ENCODE peak calls at places on chromosome 15, in seven cellular contexts. One of them, this sample, is unnamed.

GRCh38 chr15:74402873-74403589 is 30.7 kb downstream of the SEMA7A start:
- DNase-seq in CD8-positive, alpha-beta T cell: peak
- DNase-seq in foreskin fibroblast: no peak
- DNase-seq in endothelial cell: no peak
- DNase-seq in cardiac muscle cell: no peak
- DNase-seq in natural killer cell: peak
- DNase-seq in A549: no peak
- DNase-seq in this sample: no peak

GRCh38 chr15:81271761-81272644 is 51.9 kb downstream of the STARD5 start:
- DNase-seq in A549: no peak
- DNase-seq in foreskin fibroblast: no peak
- DNase-seq in endothelial cell: no peak
- DNase-seq in CD8-positive, alpha-beta T cell: no peak
- DNase-seq in natural killer cell: no peak
- DNase-seq in cardiac muscle cell: no peak
- DNase-seq in this sample: no peak

GRCh38 chr15:38127306-38127731 is 125.3 kb upstream of the SPRED1 start:
- DNase-seq in endothelial cell: no peak
- DNase-seq in foreskin fibroblast: peak
- DNase-seq in CD8-positive, alpha-beta T cell: no peak
- DNase-seq in cardiac muscle cell: peak
- DNase-seq in A549: peak
- DNase-seq in natural killer cell: no peak
- DNase-seq in this sample: no peak

GRCh38 chr15:47756872-47757271 is 39.6 kb downstream of the SEMA6D start:
- DNase-seq in natural killer cell: no peak
- DNase-seq in endothelial cell: no peak
- DNase-seq in A549: no peak
- DNase-seq in foreskin fibroblast: peak
- DNase-seq in cardiac muscle cell: peak
- DNase-seq in CD8-positive, alpha-beta T cell: no peak
- DNase-seq in this sample: no peak

GRCh38 chr15:96296264-96296663 is 34.2 kb upstream of the NR2F2 start:
- DNase-seq in CD8-positive, alpha-beta T cell: no peak
- DNase-seq in cardiac muscle cell: peak
- DNase-seq in foreskin fibroblast: no peak
- DNase-seq in endothelial cell: no peak
- DNase-seq in natural killer cell: no peak
- DNase-seq in A549: no peak
- DNase-seq in this sample: no peak

GRCh38 chr15:41730543-41730942 is 43.7 kb upstream of the MAPKBP1 start:
- DNase-seq in cardiac muscle cell: no peak
- DNase-seq in CD8-positive, alpha-beta T cell: no peak
- DNase-seq in A549: no peak
- DNase-seq in endothelial cell: no peak
- DNase-seq in foreskin fibroblast: no peak
- DNase-seq in natural killer cell: no peak
- DNase-seq in this sample: no peak

GRCh38 chr15:73002509-73002908 is 49.8 kb upstream of the NEO1 start:
- DNase-seq in CD8-positive, alpha-beta T cell: no peak
- DNase-seq in natural killer cell: no peak
- DNase-seq in cardiac muscle cell: no peak
- DNase-seq in endothelial cell: no peak
- DNase-seq in A549: no peak
- DNase-seq in foreskin fibroblast: peak
- DNase-seq in this sample: no peak

GRCh38 chr15:57251308-57251707 is 125.0 kb upstream of the CGNL1 start:
- DNase-seq in A549: no peak
- DNase-seq in cardiac muscle cell: no peak
- DNase-seq in CD8-positive, alpha-beta T cell: no peak
- DNase-seq in endothelial cell: no peak
- DNase-seq in natural killer cell: no peak
- DNase-seq in foreskin fibroblast: peak
- DNase-seq in this sample: no peak

GRCh38 chr15:92097473-92098178 is 244.1 kb downstream of the SLCO3A1 start:
- DNase-seq in natural killer cell: peak
- DNase-seq in cardiac muscle cell: peak
- DNase-seq in CD8-positive, alpha-beta T cell: peak
- DNase-seq in foreskin fibroblast: peak
- DNase-seq in A549: peak
- DNase-seq in endothelial cell: peak
- DNase-seq in this sample: no peak

GRCh38 chr15:22827125-22827524 is 11.3 kb upstream of the NIPA2 start:
- DNase-seq in A549: no peak
- DNase-seq in cardiac muscle cell: no peak
- DNase-seq in endothelial cell: no peak
- DNase-seq in CD8-positive, alpha-beta T cell: no peak
- DNase-seq in foreskin fibroblast: no peak
- DNase-seq in natural killer cell: no peak
- DNase-seq in this sample: no peak

GRCh38 chr15:73632670-73633058 is 525 bp downstream of the NPTN start:
- DNase-seq in natural killer cell: no peak
- DNase-seq in endothelial cell: no peak
- DNase-seq in foreskin fibroblast: no peak
- DNase-seq in cardiac muscle cell: no peak
- DNase-seq in A549: no peak
- DNase-seq in CD8-positive, alpha-beta T cell: no peak
- DNase-seq in this sample: no peak

GRCh38 chr15:40618023-40618422 is 24.0 kb downstream of the KNL1 start:
- DNase-seq in A549: no peak
- DNase-seq in cardiac muscle cell: no peak
- DNase-seq in natural killer cell: no peak
- DNase-seq in CD8-positive, alpha-beta T cell: no peak
- DNase-seq in endothelial cell: no peak
- DNase-seq in foreskin fibroblast: no peak
- DNase-seq in this sample: no peak

GRCh38 chr15:43777293-43777819 is 590 bp upstream of the ELL3 start:
- DNase-seq in CD8-positive, alpha-beta T cell: peak
- DNase-seq in A549: peak
- DNase-seq in natural killer cell: peak
- DNase-seq in foreskin fibroblast: peak
- DNase-seq in endothelial cell: peak
- DNase-seq in cardiac muscle cell: peak
- DNase-seq in this sample: peak

GRCh38 chr15:51848811-51849210 is 19.4 kb downstream of the TMOD3 start:
- DNase-seq in A549: no peak
- DNase-seq in foreskin fibroblast: no peak
- DNase-seq in natural killer cell: no peak
- DNase-seq in endothelial cell: no peak
- DNase-seq in cardiac muscle cell: peak
- DNase-seq in CD8-positive, alpha-beta T cell: no peak
- DNase-seq in this sample: no peak

GRCh38 chr15:88179562-88179961 is 77.0 kb downstream of the NTRK3 start:
- DNase-seq in natural killer cell: no peak
- DNase-seq in foreskin fibroblast: no peak
- DNase-seq in endothelial cell: no peak
- DNase-seq in CD8-positive, alpha-beta T cell: no peak
- DNase-seq in A549: no peak
- DNase-seq in cardiac muscle cell: no peak
- DNase-seq in this sample: no peak

GRCh38 chr15:87537295-87537694 is 719.2 kb downstream of the NTRK3 start:
- DNase-seq in CD8-positive, alpha-beta T cell: no peak
- DNase-seq in A549: no peak
- DNase-seq in endothelial cell: no peak
- DNase-seq in foreskin fibroblast: no peak
- DNase-seq in natural killer cell: no peak
- DNase-seq in cardiac muscle cell: no peak
- DNase-seq in this sample: no peak

GRCh38 chr15:75925440-75925839 is 21.8 kb downstream of the FBXO22 start:
- DNase-seq in endothelial cell: no peak
- DNase-seq in A549: no peak
- DNase-seq in foreskin fibroblast: no peak
- DNase-seq in natural killer cell: no peak
- DNase-seq in CD8-positive, alpha-beta T cell: no peak
- DNase-seq in cardiac muscle cell: no peak
- DNase-seq in this sample: no peak

GRCh38 chr15:75924576-75924975 is 20.9 kb downstream of the FBXO22 start:
- DNase-seq in natural killer cell: no peak
- DNase-seq in CD8-positive, alpha-beta T cell: no peak
- DNase-seq in endothelial cell: no peak
- DNase-seq in A549: no peak
- DNase-seq in foreskin fibroblast: no peak
- DNase-seq in cardiac muscle cell: no peak
- DNase-seq in this sample: no peak

GRCh38 chr15:75920079-75920478 is 16.4 kb downstream of the FBXO22 start:
- DNase-seq in A549: no peak
- DNase-seq in foreskin fibroblast: peak
- DNase-seq in endothelial cell: no peak
- DNase-seq in CD8-positive, alpha-beta T cell: no peak
- DNase-seq in natural killer cell: no peak
- DNase-seq in cardiac muscle cell: no peak
- DNase-seq in this sample: no peak

GRCh38 chr15:75923756-75924155 is 20.1 kb downstream of the FBXO22 start:
- DNase-seq in CD8-positive, alpha-beta T cell: no peak
- DNase-seq in foreskin fibroblast: no peak
- DNase-seq in A549: no peak
- DNase-seq in cardiac muscle cell: no peak
- DNase-seq in endothelial cell: no peak
- DNase-seq in natural killer cell: peak
- DNase-seq in this sample: no peak

GRCh38 chr15:75921732-75922703 is 18.3 kb downstream of the FBXO22 start:
- DNase-seq in A549: peak
- DNase-seq in cardiac muscle cell: peak
- DNase-seq in foreskin fibroblast: peak
- DNase-seq in natural killer cell: no peak
- DNase-seq in CD8-positive, alpha-beta T cell: no peak
- DNase-seq in endothelial cell: peak
- DNase-seq in this sample: no peak
- TF ChIP-seq CTCF in A549: peak
- TF ChIP-seq CTCF in cardiac muscle cell: peak
- TF ChIP-seq CTCF in foreskin fibroblast: peak
- TF ChIP-seq CTCF in natural killer cell: no peak
- TF ChIP-seq CTCF in CD8-positive, alpha-beta T cell: no peak
- TF ChIP-seq CTCF in endothelial cell: no peak
- TF ChIP-seq CTCF in this sample: peak

DNA sequence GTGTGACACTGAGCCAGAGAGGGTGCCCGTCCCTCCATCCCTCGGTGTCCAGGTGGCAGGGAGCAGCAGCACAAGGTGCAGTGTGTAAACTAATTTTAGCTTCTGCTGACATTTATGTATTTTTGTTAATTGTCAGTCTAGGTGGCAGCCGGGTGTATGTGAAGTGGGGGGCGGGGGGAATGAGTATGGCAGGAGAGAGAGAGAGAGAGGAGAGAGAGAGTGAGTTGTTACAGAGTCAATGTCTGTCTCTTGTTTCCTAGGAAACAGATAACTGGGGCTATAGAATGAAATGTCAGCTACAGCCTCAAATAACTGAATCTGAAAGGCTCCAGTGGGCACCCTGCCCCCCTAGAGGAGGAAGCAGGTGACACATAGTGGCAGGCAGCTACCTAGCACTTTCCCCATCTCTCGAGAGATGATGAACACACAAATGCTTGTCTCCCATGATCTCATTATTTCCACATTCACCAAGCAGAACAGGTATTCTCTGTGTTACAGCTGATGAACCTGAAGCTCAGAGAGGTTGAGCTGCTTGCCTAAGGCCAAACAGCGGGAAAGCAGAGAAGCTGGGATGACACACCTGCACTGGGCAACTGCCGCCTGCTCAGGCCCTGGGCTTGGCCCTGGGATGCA is 24.7 kb downstream of the RASGRF1 start:
- DNase-seq in cardiac muscle cell: no peak
- DNase-seq in endothelial cell: no peak
- DNase-seq in foreskin fibroblast: no peak
- DNase-seq in CD8-positive, alpha-beta T cell: no peak
- DNase-seq in A549: no peak
- DNase-seq in natural killer cell: no peak
- DNase-seq in this sample: no peak
- TF ChIP-seq CTCF in cardiac muscle cell: no peak
- TF ChIP-seq CTCF in endothelial cell: no peak
- TF ChIP-seq CTCF in foreskin fibroblast: no peak
- TF ChIP-seq CTCF in CD8-positive, alpha-beta T cell: no peak
- TF ChIP-seq CTCF in A549: no peak
- TF ChIP-seq CTCF in natural killer cell: no peak
- TF ChIP-seq CTCF in this sample: no peak

GRCh38 chr15:34650177-34650576 is 66.7 kb upstream of the GOLGA8B start:
- DNase-seq in cardiac muscle cell: peak
- DNase-seq in natural killer cell: no peak
- DNase-seq in foreskin fibroblast: peak
- DNase-seq in A549: no peak
- DNase-seq in CD8-positive, alpha-beta T cell: no peak
- DNase-seq in endothelial cell: no peak
- DNase-seq in this sample: no peak

GRCh38 chr15:34644851-34645250 is 61.4 kb upstream of the GOLGA8B start:
- DNase-seq in natural killer cell: no peak
- DNase-seq in cardiac muscle cell: no peak
- DNase-seq in foreskin fibroblast: peak
- DNase-seq in A549: no peak
- DNase-seq in CD8-positive, alpha-beta T cell: no peak
- DNase-seq in endothelial cell: no peak
- DNase-seq in this sample: no peak

GRCh38 chr15:34651962-34652725 is 68.7 kb upstream of the GOLGA8B start:
- DNase-seq in A549: no peak
- DNase-seq in cardiac muscle cell: no peak
- DNase-seq in CD8-positive, alpha-beta T cell: no peak
- DNase-seq in endothelial cell: no peak
- DNase-seq in natural killer cell: no peak
- DNase-seq in foreskin fibroblast: no peak
- DNase-seq in this sample: no peak

GRCh38 chr15:34647569-34648334 is 64.3 kb upstream of the GOLGA8B start:
- DNase-seq in cardiac muscle cell: peak
- DNase-seq in natural killer cell: no peak
- DNase-seq in A549: no peak
- DNase-seq in foreskin fibroblast: peak
- DNase-seq in endothelial cell: no peak
- DNase-seq in CD8-positive, alpha-beta T cell: no peak
- DNase-seq in this sample: no peak

GRCh38 chr15:34648335-34648631 is 64.8 kb upstream of the GOLGA8B start:
- DNase-seq in natural killer cell: no peak
- DNase-seq in CD8-positive, alpha-beta T cell: no peak
- DNase-seq in cardiac muscle cell: no peak
- DNase-seq in endothelial cell: no peak
- DNase-seq in A549: no peak
- DNase-seq in foreskin fibroblast: no peak
- DNase-seq in this sample: no peak
- TF ChIP-seq CTCF in natural killer cell: no peak
- TF ChIP-seq CTCF in CD8-positive, alpha-beta T cell: no peak
- TF ChIP-seq CTCF in cardiac muscle cell: no peak
- TF ChIP-seq CTCF in endothelial cell: no peak
- TF ChIP-seq CTCF in A549: no peak
- TF ChIP-seq CTCF in foreskin fibroblast: no peak
- TF ChIP-seq CTCF in this sample: no peak

DNA sequence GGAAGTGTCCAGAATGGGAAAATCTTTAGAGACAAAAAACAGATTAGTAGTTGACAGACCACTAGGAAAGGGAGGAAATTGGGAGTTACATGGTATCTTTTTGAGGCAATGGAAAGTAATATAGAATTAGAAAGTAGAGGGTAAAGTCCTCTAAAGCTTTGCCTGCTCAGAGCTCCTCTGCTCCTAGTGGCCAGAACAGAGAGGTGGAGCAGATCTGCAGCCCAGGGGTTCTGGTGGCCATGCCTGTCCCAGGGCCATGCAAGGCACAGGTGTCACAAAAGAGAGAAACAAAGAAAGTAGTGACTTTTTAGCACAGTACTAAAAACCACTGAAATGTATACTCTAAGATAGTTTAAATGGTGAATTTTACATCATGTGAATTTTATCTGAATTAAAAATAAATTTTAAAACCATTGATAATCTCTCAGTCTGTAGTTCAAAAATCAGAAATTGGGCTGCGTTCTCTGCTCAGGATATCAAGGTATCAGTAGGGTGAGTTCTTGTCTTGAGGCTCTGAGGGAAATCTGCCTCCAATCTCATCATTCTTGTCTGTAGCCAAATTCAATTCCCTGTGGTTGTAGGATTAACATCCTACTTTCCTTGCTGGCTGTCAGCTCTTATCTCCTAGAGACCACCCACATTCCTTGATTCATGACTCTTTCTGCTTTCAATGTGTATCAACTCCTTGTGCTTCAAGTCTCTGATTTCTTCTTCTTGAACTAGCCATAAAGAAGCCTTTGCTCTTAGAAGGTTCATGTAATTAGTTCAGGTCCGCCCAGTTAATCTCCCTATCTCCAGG is 23.6 kb downstream of the PYGO1 start:
- DNase-seq in A549: no peak
- DNase-seq in endothelial cell: no peak
- DNase-seq in foreskin fibroblast: no peak
- DNase-seq in CD8-positive, alpha-beta T cell: no peak
- DNase-seq in natural killer cell: no peak
- DNase-seq in cardiac muscle cell: no peak
- DNase-seq in this sample: no peak
- TF ChIP-seq CTCF in A549: no peak
- TF ChIP-seq CTCF in endothelial cell: no peak
- TF ChIP-seq CTCF in foreskin fibroblast: peak
- TF ChIP-seq CTCF in CD8-positive, alpha-beta T cell: no peak
- TF ChIP-seq CTCF in natural killer cell: no peak
- TF ChIP-seq CTCF in cardiac muscle cell: no peak
- TF ChIP-seq CTCF in this sample: no peak

This sample was measured in mesothelial cell of epicardium.